ENCODE peak calls at places on chromosomes 12 and 14, in four cellular contexts. C, N, U and W are unnamed samples.

GRCh38 chr12:80778005-80778541 is 61.4 kb downstream of the MYF5 start:
- DNase-seq in C (peak; percentile 97), N (peak; percentile 26), U (peak; percentile 53), W (peak; percentile 71)

GRCh38 chr14:73227812-73228781 is 9.2 kb upstream of the PAPLN start:
- DNase-seq in C (peak; percentile 94), N (peak; percentile 51), U (no peak), W (no peak)

GRCh38 chr12:107495604-107496003 is 190.0 kb upstream of the PWP1 start:
- DNase-seq in C (no peak), N (no peak), U (no peak), W (no peak)

GRCh38 chr12:101697197-101697929 is at the start of gene CHPT1:
- DNase-seq in C (peak; percentile 26), N (peak; percentile 49), U (no peak), W (no peak)

GRCh38 chr14:76768201-76768656 is 7.0 kb downstream of the VASH1 start:
- DNase-seq in C (no peak), N (peak; percentile 0), U (no peak), W (no peak)

GRCh38 chr12:65308001-65308400 is 29.5 kb downstream of the MSRB3 start:
- DNase-seq in C (peak; percentile 17), N (no peak), U (no peak), W (no peak)

GRCh38 chr12:2498961-2499500 is 295.7 kb upstream of the FKBP4 start:
- DNase-seq in C (no peak), N (no peak), U (no peak), W (no peak)

GRCh38 chr12:76346798-76347420 is 1.3 kb downstream of the BBS10 start:
- DNase-seq in C (peak; percentile 85), N (peak; percentile 24), U (no peak), W (no peak)

GRCh38 chr12:104668274-104668718 is 211.5 kb downstream of the CHST11 start:
- DNase-seq in C (peak; percentile 68), N (no peak), U (no peak), W (no peak)

GRCh38 chr12:11092128-11092527 is at the start of gene TAS2R43:
- DNase-seq in C (no peak), N (no peak), U (no peak), W (no peak)

GRCh38 chr14:92637228-92637627 is 111.2 kb downstream of the LGMN start:
- DNase-seq in C (peak; percentile 73), N (no peak), U (no peak), W (no peak)

GRCh38 chr14:93818857-93819256 is 30.6 kb upstream of the PRIMA1 start:
- DNase-seq in C (no peak), N (no peak), U (no peak), W (no peak)

GRCh38 chr14:85333313-85333712 is 196.6 kb upstream of the FLRT2 start:
- DNase-seq in C (peak; percentile 16), N (peak; percentile 0), U (no peak), W (no peak)

GRCh38 chr12:65911321-65911720 is 87.0 kb downstream of the HMGA2 start:
- DNase-seq in C (peak; percentile 62), N (no peak), U (no peak), W (no peak)

GRCh38 chr14:86430807-86431206 is 900.9 kb downstream of the FLRT2 start:
- DNase-seq in C (peak; percentile 2), N (no peak), U (no peak), W (no peak)

GRCh38 chr14:88792572-88793258 is at the start of gene EML5:
- DNase-seq in C (peak; percentile 54), N (peak; percentile 61), U (peak; percentile 37), W (no peak)

GRCh38 chr12:92927436-92928116 is 1.5 kb downstream of the EEA1 start:
- DNase-seq in C (peak; percentile 69), N (no peak), U (no peak), W (no peak)

GRCh38 chr12:64680235-64680634 is 69.9 kb downstream of the RASSF3 start:
- DNase-seq in C (no peak), N (peak; percentile 41), U (no peak), W (no peak)

GRCh38 chr12:19186722-19187661 is 57.5 kb downstream of the PLEKHA5 start:
- DNase-seq in C (peak; percentile 79), N (no peak), U (peak; percentile 31), W (no peak)

GRCh38 chr14:99338313-99338712 is 66.3 kb upstream of the BCL11B start:
- DNase-seq in C (no peak), N (no peak), U (no peak), W (no peak)

GRCh38 chr12:51374346-51374745 is 16.9 kb downstream of the GALNT6 start:
- DNase-seq in C (peak; percentile 36), N (no peak), U (no peak), W (no peak)

GRCh38 chr12:65123435-65124063 is 2.4 kb upstream of the WIF1 start:
- DNase-seq in C (peak; percentile 55), N (no peak), U (no peak), W (no peak)

GRCh38 chr12:1836854-1837411 is 16.6 kb downstream of the LRTM2 start:
- DNase-seq in C (no peak), N (peak; percentile 55), U (no peak), W (no peak)

GRCh38 chr14:102568115-102568614 is 24.3 kb upstream of the RCOR1 start:
- DNase-seq in C (no peak), N (peak; percentile 87), U (peak; percentile 73), W (no peak)

GRCh38 chr12:90851800-90852718 is 102.9 kb downstream of the CCER1 start:
- DNase-seq in C (no peak), N (no peak), U (no peak), W (no peak)

GRCh38 chr14:60710506-60710905 is 13.6 kb downstream of the SIX4 start:
- DNase-seq in C (no peak), N (no peak), U (no peak), W (no peak)

GRCh38 chr12:39764944-39765560 is 145.4 kb upstream of the ABCD2 start:
- DNase-seq in C (peak; percentile 69), N (no peak), U (peak; percentile 23), W (no peak)

GRCh38 chr12:9701380-9702154 is 31.3 kb downstream of the CLECL1 start:
- DNase-seq in C (no peak), N (no peak), U (no peak), W (no peak)

GRCh38 chr12:103547929-103548328 is 39.1 kb upstream of the STAB2 start:
- DNase-seq in C (no peak), N (no peak), U (no peak), W (no peak)

GRCh38 chr14:105857223-105857815 is 330.9 kb downstream of the TMEM121 start:
- DNase-seq in C (no peak), N (no peak), U (no peak), W (no peak)

GRCh38 chr12:119770146-119770545 is 102.2 kb downstream of the PRKAB1 start:
- DNase-seq in C (no peak), N (no peak), U (no peak), W (no peak)

GRCh38 chr12:30774599-30774998 is 19.8 kb upstream of the CAPRIN2 start:
- DNase-seq in C (no peak), N (no peak), U (no peak), W (no peak)

GRCh38 chr12:67442347-67442841 is 173.2 kb downstream of the CAND1 start:
- DNase-seq in C (no peak), N (no peak), U (no peak), W (no peak)

GRCh38 chr14:93395227-93395626 is 35.5 kb upstream of the UNC79 start:
- DNase-seq in C (no peak), N (no peak), U (no peak), W (no peak)

GRCh38 chr14:98368916-98369315 is 903.1 kb downstream of the BCL11B start:
- DNase-seq in C (no peak), N (no peak), U (no peak), W (no peak)

GRCh38 chr14:36975834-36976233 is 196.6 kb downstream of the SLC25A21 start:
- DNase-seq in C (peak; percentile 44), N (no peak), U (no peak), W (no peak)

GRCh38 chr12:90280033-90280432 is 571.4 kb upstream of the ATP2B1 start:
- DNase-seq in C (peak; percentile 66), N (no peak), U (no peak), W (no peak)

GRCh38 chr14:49954171-49954631 is 61.3 kb downstream of the ARF6 start:
- DNase-seq in C (peak; percentile 15), N (peak; percentile 55), U (no peak), W (no peak)

GRCh38 chr12:124811633-124812032 is 52.0 kb downstream of the SCARB1 start:
- DNase-seq in C (no peak), N (no peak), U (no peak), W (no peak)
- H4K20me1 ChIP-seq in C (no peaks in the 10 kb centered on the region), N (no peaks in the 10 kb centered on the region), U (no peaks in the 10 kb centered on the region), W (peaks cover 3% of the 10 kb centered on the region)

DNA sequence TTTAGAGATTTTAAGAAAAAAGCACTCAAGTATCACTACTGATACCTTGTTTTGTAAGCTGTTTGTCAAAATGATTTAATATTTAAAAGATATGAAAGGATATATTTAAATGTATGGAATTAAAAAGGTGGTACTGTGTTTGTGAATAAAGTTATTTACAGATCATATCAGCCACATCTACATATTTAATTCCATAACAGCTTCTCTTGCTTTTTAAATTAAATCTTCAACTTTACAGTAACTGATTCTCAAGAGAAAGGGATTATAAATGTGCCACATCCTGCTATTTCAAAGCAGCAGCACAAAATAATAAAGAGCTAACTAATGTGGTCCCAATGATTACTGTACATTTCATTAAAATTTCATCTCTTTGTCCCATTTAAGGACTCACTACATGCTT is 117.9 kb downstream of the MED13L start:
- DNase-seq in C (no peak), N (no peak), U (no peak), W (no peak)
- H4K20me1 ChIP-seq in C (peaks cover 17% of the 10 kb centered on the region), N (peaks cover 25% of the 10 kb centered on the region), U (peaks cover 76% of the 10 kb centered on the region), W (peaks cover 3% of the 10 kb centered on the region)

DNA sequence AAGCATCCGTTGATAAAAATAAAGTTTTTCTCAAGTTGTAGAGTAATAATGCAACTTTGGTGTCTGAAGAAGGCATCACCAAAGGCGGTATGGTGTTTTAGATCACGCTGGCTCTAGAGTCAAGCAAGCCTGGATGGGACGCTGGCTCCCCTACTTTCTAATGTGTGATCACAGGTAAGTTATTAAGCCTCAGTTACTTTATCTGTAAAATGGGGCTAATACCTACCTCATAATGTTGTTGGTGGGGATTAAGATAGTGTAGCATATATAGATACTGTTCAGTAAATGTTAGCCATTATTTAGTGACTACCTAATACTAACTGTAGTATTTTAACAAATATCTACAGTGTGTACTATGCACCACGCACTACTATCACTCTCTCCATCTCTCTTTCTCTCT is 45.8 kb downstream of the SLC38A1 start:
- DNase-seq in C (no peak), N (no peak), U (no peak), W (no peak)
- H4K20me1 ChIP-seq in C (no peaks in the 10 kb centered on the region), N (peaks cover 24% of the 10 kb centered on the region), U (peaks cover 3% of the 10 kb centered on the region), W (peaks cover 11% of the 10 kb centered on the region)

GRCh38 chr14:95500772-95501401 is 15.6 kb downstream of the SYNE3 start:
- DNase-seq in C (peak; percentile 82), N (no peak), U (no peak), W (no peak)

GRCh38 chr14:95502381-95502950 is 14.0 kb downstream of the SYNE3 start:
- DNase-seq in C (no peak), N (no peak), U (no peak), W (no peak)

GRCh38 chr14:95505030-95505589 is 11.3 kb downstream of the SYNE3 start:
- DNase-seq in C (no peak), N (no peak), U (no peak), W (no peak)

GRCh38 chr14:95504135-95505029 is 12.1 kb downstream of the SYNE3 start:
- DNase-seq in C (peak; percentile 85), N (no peak), U (no peak), W (no peak)

GRCh38 chr14:95503365-95504134 is 12.9 kb downstream of the SYNE3 start:
- DNase-seq in C (no peak), N (no peak), U (no peak), W (no peak)
- H4K20me1 ChIP-seq in C (no peaks in the 10 kb centered on the region), N (no peaks in the 10 kb centered on the region), U (no peaks in the 10 kb centered on the region), W (peaks cover 2% of the 10 kb centered on the region)